ENCODE peak calls at places on chromosomes 6 and 20, in five cellular contexts. Z is ovary, R is A549, K is adrenal gland, V is heart left ventricle. G is an unnamed sample.

GRCh38 chr20:47951521-47951951 is 166.3 kb upstream of the SULF2 start:
- DNase-seq in Z (no peak), K (no peak), R (no peak), V (no peak), G (no peak)

GRCh38 chr6:151475653-151476523 is 17.9 kb upstream of the CCDC170 start:
- DNase-seq in Z (peak; percentile 64), K (peak; percentile 56), R (peak; percentile 25), V (no peak), G (no peak)

GRCh38 chr6:8743146-8743745 is 307.9 kb upstream of the SLC35B3 start:
- DNase-seq in R (peak; percentile 1), K (peak; percentile 18), V (no peak), Z (no peak), G (no peak)

GRCh38 chr20:37220796-37221195 is 40.8 kb downstream of the GHRH start:
- DNase-seq in V (no peak), R (no peak), Z (no peak), K (no peak), G (no peak)

GRCh38 chr6:7479801-7480266 is 61.6 kb upstream of the DSP start:
- DNase-seq in K (peak; percentile 73), V (no peak), Z (no peak), R (peak; percentile 51), G (no peak)

GRCh38 chr6:126661646-126662045 is 321.7 kb downstream of the CENPW start:
- DNase-seq in Z (no peak), V (no peak), K (no peak), R (no peak), G (no peak)

GRCh38 chr20:17594443-17594842 is 24.6 kb downstream of the DSTN start:
- DNase-seq in K (no peak), R (no peak), Z (no peak), V (no peak), G (no peak)

GRCh38 chr20:46011631-46012482 is 3.1 kb downstream of the MMP9 start:
- DNase-seq in Z (no peak), R (peak; percentile 38), V (peak; percentile 60), K (peak; percentile 61), G (peak; percentile 90)

GRCh38 chr6:162179196-162179951 is 548.2 kb downstream of the PRKN start:
- DNase-seq in K (no peak), Z (no peak), R (no peak), V (no peak), G (no peak)

GRCh38 chr20:62141397-62142251 is 1.6 kb downstream of the PSMA7 start:
- DNase-seq in V (no peak), Z (no peak), R (no peak), K (peak; percentile 54), G (no peak)

GRCh38 chr6:56047931-56048520 is 172.6 kb upstream of the BMP5 start:
- DNase-seq in K (no peak), R (no peak), V (no peak), Z (no peak), G (no peak)

GRCh38 chr20:51899674-51900073 is 97.4 kb upstream of the SALL4 start:
- DNase-seq in Z (no peak), K (no peak), R (peak; percentile 13), V (no peak), G (no peak)

GRCh38 chr20:40844285-40844684 is 155.2 kb upstream of the MAFB start:
- DNase-seq in Z (no peak), R (no peak), K (no peak), V (no peak), G (no peak)

GRCh38 chr20:47568019-47568418 is 66.3 kb downstream of the NCOA3 start:
- DNase-seq in K (peak; percentile 58), Z (no peak), R (no peak), V (peak; percentile 42), G (peak; percentile 25)

GRCh38 chr6:135506270-135506997 is 8.9 kb upstream of the AHI1 start:
- DNase-seq in Z (no peak), V (no peak), R (peak; percentile 21), K (no peak), G (no peak)

GRCh38 chr20:59596690-59597089 is 7.7 kb upstream of the PHACTR3 start:
- DNase-seq in K (no peak), V (peak; percentile 40), Z (no peak), R (no peak), G (no peak)

GRCh38 chr20:53872561-53873248 is 197.7 kb downstream of the BCAS1 start:
- DNase-seq in V (no peak), K (no peak), Z (no peak), R (no peak), G (no peak)

GRCh38 chr6:94350833-94351232 is 931.5 kb upstream of the EPHA7 start:
- DNase-seq in V (no peak), K (no peak), Z (no peak), R (no peak), G (no peak)

GRCh38 chr6:13872681-13873080 is 52.1 kb upstream of the RNF182 start:
- DNase-seq in K (no peak), Z (no peak), V (no peak), R (no peak), G (no peak)

GRCh38 chr6:152571089-152571488 is 66.1 kb downstream of the SYNE1 start:
- DNase-seq in Z (no peak), K (no peak), R (no peak), V (no peak), G (no peak)

GRCh38 chr6:32825966-32826365 is 9.2 kb upstream of the HLA-DOB start:
- DNase-seq in R (no peak), V (no peak), Z (no peak), K (no peak), G (no peak)

GRCh38 chr20:36320261-36320897 is 14.2 kb downstream of the DLGAP4 start:
- DNase-seq in R (no peak), Z (no peak), K (no peak), V (no peak), G (no peak)

GRCh38 chr20:4894981-4895381 is 106.3 kb downstream of the SLC23A2 start:
- DNase-seq in K (no peak), V (no peak), R (no peak), Z (no peak), G (no peak)

GRCh38 chr20:4449977-4450715 is 271.6 kb upstream of the PRND start:
- DNase-seq in R (peak; percentile 21), K (no peak), Z (no peak), V (no peak), G (no peak)

GRCh38 chr6:41073968-41074691 is 1.4 kb downstream of the NFYA start:
- DNase-seq in Z (no peak), R (no peak), K (no peak), V (no peak), G (no peak)

GRCh38 chr6:163720460-163721235 is 306.1 kb downstream of the QKI start:
- DNase-seq in V (no peak), R (no peak), Z (no peak), K (no peak), G (no peak)

GRCh38 chr6:63348836-63349235 is 29.1 kb upstream of the LGSN start:
- DNase-seq in V (no peak), R (no peak), Z (no peak), K (no peak), G (no peak)

GRCh38 chr20:43658068-43658722 is 8.7 kb upstream of the MYBL2 start:
- DNase-seq in R (peak; percentile 55), V (no peak), Z (no peak), K (no peak), G (no peak)

GRCh38 chr6:31871068-31871659 is 7.6 kb downstream of the SLC44A4 start:
- DNase-seq in Z (no peak), K (peak; percentile 69), V (no peak), R (no peak), G (no peak)

GRCh38 chr20:31712112-31712553 is 10.5 kb downstream of the BCL2L1 start:
- DNase-seq in R (no peak), Z (no peak), V (peak; percentile 74), K (peak; percentile 57), G (no peak)
- TF ChIP-seq POLR2A in R (no peak), Z (no peak), V (no peak), K (no peak), G (no peak)

GRCh38 chr20:34887023-34887422 is 10.6 kb downstream of the ACSS2 start:
- DNase-seq in R (no peak), V (no peak), K (no peak), Z (no peak), G (no peak)
- H3K4me3 ChIP-seq in R (no peak overlapping the region), V (no peak overlapping the region), K (no peak overlapping the region), Z (no peak overlapping the region), G (no peak overlapping the region)

GRCh38 chr20:50153153-50153499 is 397 bp downstream of the PEDS1 start:
- DNase-seq in K (no peak), R (no peak), Z (no peak), V (no peak), G (no peak)

GRCh38 chr20:50149481-50150254 is 3.9 kb downstream of the PEDS1 start:
- DNase-seq in K (no peak), R (no peak), V (no peak), Z (no peak), G (no peak)

GRCh38 chr20:50151034-50151743 is 2.3 kb downstream of the PEDS1 start:
- DNase-seq in V (no peak), R (no peak), K (no peak), Z (no peak), G (no peak)

GRCh38 chr20:50153500-50154377 is at the start of gene PEDS1:
- DNase-seq in Z (peak; percentile 91), V (peak; percentile 94), R (peak; percentile 98), K (peak; percentile 92), G (peak; percentile 82)

DNA sequence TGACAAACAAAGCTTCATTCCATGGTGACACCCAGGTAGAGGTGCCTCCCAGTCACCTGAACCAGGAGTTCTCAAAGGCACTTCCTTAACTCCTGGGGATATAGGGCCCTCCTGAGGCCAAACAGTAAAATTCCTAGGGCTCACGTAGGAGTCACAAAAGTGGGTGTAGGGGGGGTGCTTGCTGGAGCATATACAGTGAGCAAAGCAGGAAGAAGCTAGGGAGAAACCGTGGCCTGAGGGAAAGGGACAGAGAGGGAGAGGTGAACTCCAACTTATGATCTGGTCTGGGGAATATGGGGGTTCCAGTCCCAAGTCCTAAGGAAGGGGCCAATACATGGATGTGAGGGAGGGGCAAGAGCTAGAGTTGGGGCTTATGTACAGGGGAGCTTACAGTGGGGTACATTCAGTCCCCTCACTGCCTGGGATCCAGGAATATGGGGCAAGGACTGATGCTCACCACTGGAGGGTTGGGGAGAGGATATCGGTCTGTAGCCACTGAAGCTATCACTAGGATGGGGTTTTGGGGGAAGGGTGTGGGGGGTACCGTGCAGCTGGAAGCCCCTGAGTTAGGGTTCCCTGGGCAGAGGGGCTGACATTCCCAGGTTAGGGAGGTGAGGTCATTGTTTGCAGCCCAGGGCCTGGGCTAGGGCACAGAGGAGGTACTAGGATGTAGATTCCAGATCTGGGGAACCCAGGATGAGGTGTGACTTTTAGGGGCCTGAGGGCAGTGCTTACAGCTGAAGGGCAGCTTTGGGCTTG is 950 bp downstream of the PEDS1 start:
- DNase-seq in Z (no peak), V (no peak), K (no peak), R (no peak), G (no peak)
- TF ChIP-seq CTCF in Z (no peak), V (no peak), K (peak; percentile 13), R (no peak), G (no peak)

GRCh38 chr6:44650947-44651346 is 263.4 kb downstream of the CDC5L start:
- DNase-seq in Z (no peak), V (no peak), R (no peak), K (no peak), G (no peak)

GRCh38 chr6:44652551-44652950 is 265.0 kb downstream of the CDC5L start:
- DNase-seq in K (no peak), R (no peak), V (no peak), Z (no peak), G (no peak)

GRCh38 chr6:44651604-44652003 is 264.1 kb downstream of the CDC5L start:
- DNase-seq in K (no peak), R (no peak), V (no peak), Z (no peak), G (no peak)

GRCh38 chr6:44653761-44654218 is 266.3 kb downstream of the CDC5L start:
- DNase-seq in V (no peak), Z (no peak), K (peak; percentile 25), R (no peak), G (no peak)

GRCh38 chr6:44653091-44653490 is 265.6 kb downstream of the CDC5L start:
- DNase-seq in V (no peak), R (no peak), Z (no peak), K (no peak), G (no peak)
- TF ChIP-seq POLR2A in V (no peak), R (no peak), Z (no peak), K (no peak), G (no peak)